ENCODE peak calls at places on chromosomes 4 and X, in nine cellular contexts. One of them, this sample, is unnamed.

GRCh38 chrX:134338527-134338926 is 101.5 kb downstream of the CCDC160 start:
- DNase-seq in testis: no peak
- DNase-seq in heart left ventricle: no peak
- DNase-seq in kidney: no peak
- DNase-seq in Peyer's patch: no peak
- DNase-seq in A673: no peak
- DNase-seq in uterus: no peak
- DNase-seq in neural progenitor cell: no peak
- DNase-seq in PC-9: no peak
- DNase-seq in this sample: no peak

GRCh38 chr4:53043096-53043495 is 181.0 kb downstream of the RASL11B start:
- DNase-seq in testis: no peak
- DNase-seq in heart left ventricle: no peak
- DNase-seq in kidney: no peak
- DNase-seq in Peyer's patch: no peak
- DNase-seq in A673: peak; percentile 58
- DNase-seq in uterus: no peak
- DNase-seq in neural progenitor cell: no peak
- DNase-seq in PC-9: no peak
- DNase-seq in this sample: no peak

GRCh38 chr4:119314356-119314755 is 7.6 kb downstream of the FABP2 start:
- DNase-seq in testis: peak; percentile 34
- DNase-seq in heart left ventricle: no peak
- DNase-seq in kidney: no peak
- DNase-seq in Peyer's patch: no peak
- DNase-seq in A673: peak; percentile 53
- DNase-seq in uterus: no peak
- DNase-seq in neural progenitor cell: peak; percentile 68
- DNase-seq in PC-9: no peak
- DNase-seq in this sample: peak; percentile 48

GRCh38 chr4:2689825-2690700 is 66.1 kb downstream of the TNIP2 start:
- DNase-seq in testis: no peak
- DNase-seq in heart left ventricle: no peak
- DNase-seq in kidney: no peak
- DNase-seq in Peyer's patch: no peak
- DNase-seq in A673: no peak
- DNase-seq in uterus: no peak
- DNase-seq in neural progenitor cell: no peak
- DNase-seq in PC-9: no peak
- DNase-seq in this sample: no peak

GRCh38 chr4:19298998-19299397 is 952.7 kb upstream of the SLIT2 start:
- DNase-seq in testis: no peak
- DNase-seq in heart left ventricle: no peak
- DNase-seq in kidney: no peak
- DNase-seq in Peyer's patch: no peak
- DNase-seq in A673: no peak
- DNase-seq in uterus: no peak
- DNase-seq in neural progenitor cell: no peak
- DNase-seq in PC-9: no peak
- DNase-seq in this sample: no peak

GRCh38 chrX:39443240-39443639 is 642.0 kb downstream of the MID1IP1 start:
- DNase-seq in testis: no peak
- DNase-seq in heart left ventricle: no peak
- DNase-seq in kidney: no peak
- DNase-seq in Peyer's patch: no peak
- DNase-seq in A673: no peak
- DNase-seq in uterus: no peak
- DNase-seq in neural progenitor cell: no peak
- DNase-seq in PC-9: no peak
- DNase-seq in this sample: no peak

GRCh38 chr4:138510053-138510452 is 267.9 kb upstream of the SLC7A11 start:
- DNase-seq in testis: no peak
- DNase-seq in heart left ventricle: no peak
- DNase-seq in kidney: no peak
- DNase-seq in Peyer's patch: no peak
- DNase-seq in A673: no peak
- DNase-seq in uterus: no peak
- DNase-seq in neural progenitor cell: no peak
- DNase-seq in PC-9: no peak
- DNase-seq in this sample: no peak

GRCh38 chr4:19324175-19324574 is 927.5 kb upstream of the SLIT2 start:
- DNase-seq in testis: no peak
- DNase-seq in heart left ventricle: no peak
- DNase-seq in kidney: no peak
- DNase-seq in Peyer's patch: no peak
- DNase-seq in A673: no peak
- DNase-seq in uterus: no peak
- DNase-seq in neural progenitor cell: no peak
- DNase-seq in PC-9: no peak
- DNase-seq in this sample: no peak

GRCh38 chrX:24862343-24862742 is 153.4 kb downstream of the ARX start:
- DNase-seq in testis: no peak
- DNase-seq in heart left ventricle: no peak
- DNase-seq in kidney: no peak
- DNase-seq in Peyer's patch: no peak
- DNase-seq in A673: no peak
- DNase-seq in uterus: no peak
- DNase-seq in neural progenitor cell: no peak
- DNase-seq in PC-9: no peak
- DNase-seq in this sample: no peak

GRCh38 chr4:38188631-38189101 is 228.5 kb downstream of the PTTG2 start:
- DNase-seq in testis: no peak
- DNase-seq in heart left ventricle: no peak
- DNase-seq in kidney: peak; percentile 81
- DNase-seq in Peyer's patch: peak; percentile 88
- DNase-seq in A673: no peak
- DNase-seq in uterus: no peak
- DNase-seq in neural progenitor cell: no peak
- DNase-seq in PC-9: peak; percentile 99
- DNase-seq in this sample: peak; percentile 88

GRCh38 chrX:1500701-1501624 is 36.0 kb downstream of the P2RY8 start:
- DNase-seq in testis: no peak
- DNase-seq in heart left ventricle: no peak
- DNase-seq in kidney: no peak
- DNase-seq in Peyer's patch: no peak
- DNase-seq in A673: no peak
- DNase-seq in uterus: no peak
- DNase-seq in neural progenitor cell: no peak
- DNase-seq in PC-9: no peak
- DNase-seq in this sample: no peak

GRCh38 chrX:74065831-74066390 is 238.1 kb upstream of the ZCCHC13 start:
- DNase-seq in testis: no peak
- DNase-seq in heart left ventricle: no peak
- DNase-seq in kidney: no peak
- DNase-seq in Peyer's patch: no peak
- DNase-seq in A673: no peak
- DNase-seq in uterus: no peak
- DNase-seq in neural progenitor cell: no peak
- DNase-seq in PC-9: no peak
- DNase-seq in this sample: no peak

GRCh38 chrX:56343664-56344063 is 111.5 kb downstream of the KLF8 start:
- DNase-seq in testis: no peak
- DNase-seq in heart left ventricle: no peak
- DNase-seq in kidney: no peak
- DNase-seq in Peyer's patch: no peak
- DNase-seq in A673: no peak
- DNase-seq in uterus: no peak
- DNase-seq in neural progenitor cell: no peak
- DNase-seq in PC-9: no peak
- DNase-seq in this sample: no peak

GRCh38 chr4:157048248-157048647 is 27.7 kb upstream of the GLRB start:
- DNase-seq in testis: peak; percentile 17
- DNase-seq in heart left ventricle: no peak
- DNase-seq in kidney: no peak
- DNase-seq in Peyer's patch: no peak
- DNase-seq in A673: no peak
- DNase-seq in uterus: peak; percentile 42
- DNase-seq in neural progenitor cell: no peak
- DNase-seq in PC-9: no peak
- DNase-seq in this sample: no peak

GRCh38 chrX:128106630-128107029 is 54.4 kb upstream of the ACTRT1 start:
- DNase-seq in testis: peak; percentile 13
- DNase-seq in heart left ventricle: no peak
- DNase-seq in kidney: no peak
- DNase-seq in Peyer's patch: no peak
- DNase-seq in A673: peak; percentile 60
- DNase-seq in uterus: no peak
- DNase-seq in neural progenitor cell: peak; percentile 49
- DNase-seq in PC-9: no peak
- DNase-seq in this sample: no peak

GRCh38 chr4:9781343-9782135 is at the start of gene DRD5:
- DNase-seq in testis: no peak
- DNase-seq in heart left ventricle: no peak
- DNase-seq in kidney: no peak
- DNase-seq in Peyer's patch: no peak
- DNase-seq in A673: no peak
- DNase-seq in uterus: no peak
- DNase-seq in neural progenitor cell: peak; percentile 70
- DNase-seq in PC-9: no peak
- DNase-seq in this sample: no peak

GRCh38 chr4:159010563-159011260 is 92.2 kb upstream of the RAPGEF2 start:
- DNase-seq in testis: no peak
- DNase-seq in heart left ventricle: peak; percentile 53
- DNase-seq in kidney: no peak
- DNase-seq in Peyer's patch: no peak
- DNase-seq in A673: no peak
- DNase-seq in uterus: peak; percentile 65
- DNase-seq in neural progenitor cell: no peak
- DNase-seq in PC-9: peak; percentile 64
- DNase-seq in this sample: no peak

GRCh38 chr4:99411041-99411440 is 24.1 kb downstream of the ADH7 start:
- DNase-seq in testis: no peak
- DNase-seq in heart left ventricle: no peak
- DNase-seq in kidney: no peak
- DNase-seq in Peyer's patch: no peak
- DNase-seq in A673: no peak
- DNase-seq in uterus: no peak
- DNase-seq in neural progenitor cell: no peak
- DNase-seq in PC-9: no peak
- DNase-seq in this sample: no peak

GRCh38 chr4:99413160-99413559 is 22.0 kb downstream of the ADH7 start:
- DNase-seq in testis: no peak
- DNase-seq in heart left ventricle: no peak
- DNase-seq in kidney: no peak
- DNase-seq in Peyer's patch: no peak
- DNase-seq in A673: no peak
- DNase-seq in uterus: no peak
- DNase-seq in neural progenitor cell: no peak
- DNase-seq in PC-9: no peak
- DNase-seq in this sample: no peak

GRCh38 chr4:99417125-99417524 is 18.0 kb downstream of the ADH7 start:
- DNase-seq in testis: no peak
- DNase-seq in heart left ventricle: no peak
- DNase-seq in kidney: no peak
- DNase-seq in Peyer's patch: no peak
- DNase-seq in A673: no peak
- DNase-seq in uterus: no peak
- DNase-seq in neural progenitor cell: no peak
- DNase-seq in PC-9: no peak
- DNase-seq in this sample: no peak

GRCh38 chr4:99410075-99410474 is 25.1 kb downstream of the ADH7 start:
- DNase-seq in testis: no peak
- DNase-seq in heart left ventricle: no peak
- DNase-seq in kidney: peak; percentile 55
- DNase-seq in Peyer's patch: no peak
- DNase-seq in A673: no peak
- DNase-seq in uterus: no peak
- DNase-seq in neural progenitor cell: no peak
- DNase-seq in PC-9: no peak
- DNase-seq in this sample: no peak

DNA sequence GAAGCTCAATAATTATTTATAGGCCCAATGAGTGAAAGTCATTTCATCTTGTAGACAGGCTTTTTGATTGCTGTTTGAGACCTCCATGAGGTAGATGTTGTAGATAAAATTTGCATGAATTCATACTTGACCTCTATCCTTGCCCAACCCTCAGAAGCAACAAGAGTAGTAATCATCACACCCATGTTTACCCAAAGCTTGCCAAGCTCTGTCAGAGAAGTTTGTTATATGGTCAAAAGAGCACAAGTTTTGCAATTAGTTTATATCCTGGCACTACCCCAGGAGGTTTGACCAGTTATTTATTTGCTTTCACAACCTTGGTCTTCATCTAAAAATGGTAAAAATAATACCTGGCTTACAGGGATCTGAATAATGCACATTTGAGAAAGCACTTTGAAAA is 20.7 kb downstream of the ADH7 start:
- DNase-seq in testis: no peak
- DNase-seq in heart left ventricle: no peak
- DNase-seq in kidney: no peak
- DNase-seq in Peyer's patch: no peak
- DNase-seq in A673: no peak
- DNase-seq in uterus: no peak
- DNase-seq in neural progenitor cell: no peak
- DNase-seq in PC-9: peak; percentile 81
- DNase-seq in this sample: no peak
- H3K27ac ChIP-seq in testis: no peak overlapping the region
- H3K27ac ChIP-seq in heart left ventricle: no peak overlapping the region
- H3K27ac ChIP-seq in kidney: no peak overlapping the region
- H3K27ac ChIP-seq in Peyer's patch: no peak overlapping the region
- H3K27ac ChIP-seq in A673: no peak overlapping the region
- H3K27ac ChIP-seq in uterus: peak overlapping the region; percentile 65
- H3K27ac ChIP-seq in neural progenitor cell: no peak overlapping the region
- H3K27ac ChIP-seq in PC-9: peak overlapping the region; percentile 50
- H3K27ac ChIP-seq in this sample: no peak overlapping the region

GRCh38 chrX:37504991-37505390 is 66.5 kb upstream of the LANCL3 start:
- DNase-seq in testis: no peak
- DNase-seq in heart left ventricle: no peak
- DNase-seq in kidney: peak; percentile 61
- DNase-seq in Peyer's patch: no peak
- DNase-seq in A673: no peak
- DNase-seq in uterus: no peak
- DNase-seq in neural progenitor cell: no peak
- DNase-seq in PC-9: no peak
- DNase-seq in this sample: no peak

GRCh38 chrX:37509349-37509748 is 62.1 kb upstream of the LANCL3 start:
- DNase-seq in testis: no peak
- DNase-seq in heart left ventricle: no peak
- DNase-seq in kidney: no peak
- DNase-seq in Peyer's patch: no peak
- DNase-seq in A673: peak; percentile 27
- DNase-seq in uterus: no peak
- DNase-seq in neural progenitor cell: peak; percentile 24
- DNase-seq in PC-9: no peak
- DNase-seq in this sample: no peak
- TF ChIP-seq CTCF in testis: peak; percentile 17
- TF ChIP-seq CTCF in heart left ventricle: peak; percentile 38
- TF ChIP-seq CTCF in kidney: no peak
- TF ChIP-seq CTCF in Peyer's patch: no peak
- TF ChIP-seq CTCF in A673: peak; percentile 52
- TF ChIP-seq CTCF in uterus: peak; percentile 19
- TF ChIP-seq CTCF in neural progenitor cell: peak; percentile 62
- TF ChIP-seq CTCF in PC-9: peak; percentile 58
- TF ChIP-seq CTCF in this sample: peak; percentile 63

GRCh38 chr4:16125571-16126445 is 42.0 kb upstream of the PROM1 start:
- DNase-seq in testis: no peak
- DNase-seq in heart left ventricle: no peak
- DNase-seq in kidney: no peak
- DNase-seq in Peyer's patch: no peak
- DNase-seq in A673: peak; percentile 42
- DNase-seq in uterus: no peak
- DNase-seq in neural progenitor cell: no peak
- DNase-seq in PC-9: peak; percentile 34
- DNase-seq in this sample: no peak
- H3K4me1 ChIP-seq in testis: no peaks in the 10 kb centered on the region
- H3K4me1 ChIP-seq in heart left ventricle: no peaks in the 10 kb centered on the region
- H3K4me1 ChIP-seq in kidney: no peaks in the 10 kb centered on the region
- H3K4me1 ChIP-seq in Peyer's patch: no peaks in the 10 kb centered on the region
- H3K4me1 ChIP-seq in A673: peaks cover 3% of the 10 kb centered on the region
- H3K4me1 ChIP-seq in uterus: no peaks in the 10 kb centered on the region
- H3K4me1 ChIP-seq in neural progenitor cell: peaks cover 19% of the 10 kb centered on the region
- H3K4me1 ChIP-seq in PC-9: no peaks in the 10 kb centered on the region
- H3K4me1 ChIP-seq in this sample: no peaks in the 10 kb centered on the region

GRCh38 chr4:86358176-86358701 is 1.6 kb downstream of the MAPK10 start:
- DNase-seq in testis: no peak
- DNase-seq in heart left ventricle: no peak
- DNase-seq in kidney: no peak
- DNase-seq in Peyer's patch: no peak
- DNase-seq in A673: no peak
- DNase-seq in uterus: no peak
- DNase-seq in neural progenitor cell: peak; percentile 15
- DNase-seq in PC-9: no peak
- DNase-seq in this sample: no peak
- H3K27ac ChIP-seq in testis: no peak overlapping the region
- H3K27ac ChIP-seq in heart left ventricle: no peak overlapping the region
- H3K27ac ChIP-seq in kidney: no peak overlapping the region
- H3K27ac ChIP-seq in Peyer's patch: no peak overlapping the region
- H3K27ac ChIP-seq in A673: no peak overlapping the region
- H3K27ac ChIP-seq in uterus: no peak overlapping the region
- H3K27ac ChIP-seq in neural progenitor cell: peak overlapping the region; percentile 92
- H3K27ac ChIP-seq in PC-9: no peak overlapping the region
- H3K27ac ChIP-seq in this sample: no peak overlapping the region

This sample was measured in foreskin keratinocyte.